ENCODE peak calls at places on chromosome 1, in six cellular contexts. Z is upper lobe of right lung, C is mesothelial cell of epicardium, N is NCI-H2081, F is endothelial cell, O is HuH-7.5. V is an unnamed sample.
A peak's percentile ranks its signal among the peaks of the same experiment; 100 is the strongest.

GRCh38 chr1:154697710-154698109 is 89.7 kb upstream of the ADAR start:
- DNase-seq in O (no peak), N (no peak), C (no peak), F (no peak), Z (no peak), V (no peak)

GRCh38 chr1:22922640-22923039 is 50.0 kb downstream of the LACTBL1 start:
- DNase-seq in C (no peak), N (no peak), O (no peak), Z (no peak), F (no peak), V (peak; percentile 43)

GRCh38 chr1:144101397-144102050 is 129.7 kb upstream of the FAM72C start:
- DNase-seq in O (peak; percentile 0), C (peak; percentile 30), F (peak; percentile 4), Z (peak; percentile 73), N (no peak), V (no peak)

GRCh38 chr1:61271412-61271789 is 189.0 kb downstream of the NFIA start:
- DNase-seq in Z (no peak), N (no peak), C (no peak), O (no peak), F (no peak), V (no peak)

GRCh38 chr1:42480921-42481320 is 17.8 kb downstream of the CCDC30 start:
- DNase-seq in C (no peak), Z (no peak), F (no peak), O (no peak), N (no peak), V (no peak)

GRCh38 chr1:205518616-205519540 is 14.4 kb downstream of the CDK18 start:
- DNase-seq in Z (no peak), C (no peak), F (no peak), O (no peak), N (peak; percentile 42), V (no peak)

GRCh38 chr1:215269955-215270354 is 187.4 kb downstream of the KCNK2 start:
- DNase-seq in Z (no peak), N (no peak), O (no peak), C (no peak), F (no peak), V (no peak)

GRCh38 chr1:9625761-9626160 is 25.8 kb upstream of the PIK3CD start:
- DNase-seq in C (no peak), F (no peak), Z (no peak), O (no peak), N (no peak), V (no peak)